ENCODE peak calls at places on chromosome 12, in eight cellular contexts. One of them, this sample, is unnamed.
A peak's percentile ranks its signal among the peaks of the same experiment; 100 is the strongest.

GRCh38 chr12:57347284-57347683 is 83.6 kb downstream of the R3HDM2 start:
- DNase-seq in Peyer's patch: no peak
- DNase-seq in A673: no peak
- DNase-seq in hepatocyte: no peak
- DNase-seq in aorta: no peak
- DNase-seq in testis: no peak
- DNase-seq in GM23248: no peak
- DNase-seq in PC-3: no peak
- DNase-seq in this sample: no peak

GRCh38 chr12:77685112-77685511 is 145.6 kb upstream of the NAV3 start:
- DNase-seq in Peyer's patch: no peak
- DNase-seq in aorta: peak; percentile 42
- DNase-seq in GM23248: peak; percentile 90
- DNase-seq in hepatocyte: peak; percentile 84
- DNase-seq in A673: peak; percentile 88
- DNase-seq in PC-3: peak; percentile 80
- DNase-seq in testis: peak; percentile 74
- DNase-seq in this sample: peak; percentile 54

GRCh38 chr12:3803865-3804472 is 51.1 kb upstream of the CRACR2A start:
- DNase-seq in hepatocyte: peak; percentile 79
- DNase-seq in PC-3: peak; percentile 69
- DNase-seq in Peyer's patch: peak; percentile 75
- DNase-seq in A673: peak; percentile 62
- DNase-seq in GM23248: peak; percentile 76
- DNase-seq in testis: peak; percentile 89
- DNase-seq in aorta: peak; percentile 79
- DNase-seq in this sample: peak; percentile 74

GRCh38 chr12:105623337-105623736 is 292.8 kb downstream of the C12orf75 start:
- DNase-seq in aorta: no peak
- DNase-seq in testis: no peak
- DNase-seq in Peyer's patch: no peak
- DNase-seq in PC-3: no peak
- DNase-seq in hepatocyte: peak; percentile 11
- DNase-seq in GM23248: no peak
- DNase-seq in A673: no peak
- DNase-seq in this sample: no peak

GRCh38 chr12:2212971-2213869 is 160.4 kb downstream of the CACNA1C start:
- DNase-seq in PC-3: no peak
- DNase-seq in A673: no peak
- DNase-seq in aorta: no peak
- DNase-seq in hepatocyte: peak; percentile 72
- DNase-seq in Peyer's patch: no peak
- DNase-seq in testis: no peak
- DNase-seq in GM23248: no peak
- DNase-seq in this sample: peak; percentile 28

GRCh38 chr12:80068173-80068572 is 31.2 kb upstream of the OTOGL start:
- DNase-seq in Peyer's patch: no peak
- DNase-seq in aorta: no peak
- DNase-seq in GM23248: no peak
- DNase-seq in hepatocyte: no peak
- DNase-seq in PC-3: no peak
- DNase-seq in testis: no peak
- DNase-seq in A673: no peak
- DNase-seq in this sample: no peak

GRCh38 chr12:123971770-123972447 is 722 bp downstream of the CCDC92 start:
- DNase-seq in PC-3: peak; percentile 72
- DNase-seq in GM23248: peak; percentile 76
- DNase-seq in Peyer's patch: peak; percentile 33
- DNase-seq in aorta: no peak
- DNase-seq in A673: peak; percentile 55
- DNase-seq in testis: peak; percentile 50
- DNase-seq in hepatocyte: peak; percentile 64
- DNase-seq in this sample: peak; percentile 43

GRCh38 chr12:79067977-79068376 is 203.4 kb downstream of the SYT1 start:
- DNase-seq in GM23248: no peak
- DNase-seq in testis: no peak
- DNase-seq in Peyer's patch: no peak
- DNase-seq in A673: no peak
- DNase-seq in PC-3: no peak
- DNase-seq in aorta: no peak
- DNase-seq in hepatocyte: no peak
- DNase-seq in this sample: no peak

GRCh38 chr12:570237-570925 is 92.9 kb downstream of the NINJ2 start:
- DNase-seq in PC-3: peak; percentile 81
- DNase-seq in testis: peak; percentile 75
- DNase-seq in Peyer's patch: no peak
- DNase-seq in GM23248: peak; percentile 96
- DNase-seq in aorta: peak; percentile 91
- DNase-seq in A673: no peak
- DNase-seq in hepatocyte: peak; percentile 91
- DNase-seq in this sample: peak; percentile 68

GRCh38 chr12:56723889-56724659 is 1.0 kb downstream of the NACA start:
- DNase-seq in GM23248: peak; percentile 95
- DNase-seq in A673: peak; percentile 53
- DNase-seq in PC-3: peak; percentile 45
- DNase-seq in aorta: no peak
- DNase-seq in Peyer's patch: peak; percentile 28
- DNase-seq in hepatocyte: peak; percentile 75
- DNase-seq in testis: peak; percentile 85
- DNase-seq in this sample: peak; percentile 40

GRCh38 chr12:78674311-78675085 is 190.1 kb upstream of the SYT1 start:
- DNase-seq in PC-3: no peak
- DNase-seq in testis: no peak
- DNase-seq in Peyer's patch: no peak
- DNase-seq in A673: peak; percentile 67
- DNase-seq in GM23248: peak; percentile 44
- DNase-seq in aorta: no peak
- DNase-seq in hepatocyte: no peak
- DNase-seq in this sample: no peak

GRCh38 chr12:79842630-79843029 is 92.3 kb downstream of the PPP1R12A start:
- DNase-seq in aorta: no peak
- DNase-seq in Peyer's patch: no peak
- DNase-seq in A673: no peak
- DNase-seq in hepatocyte: no peak
- DNase-seq in GM23248: no peak
- DNase-seq in testis: no peak
- DNase-seq in PC-3: no peak
- DNase-seq in this sample: no peak

GRCh38 chr12:112418248-112418595 is 525 bp upstream of the PTPN11 start:
- DNase-seq in PC-3: no peak
- DNase-seq in aorta: no peak
- DNase-seq in testis: peak; percentile 20
- DNase-seq in GM23248: peak; percentile 41
- DNase-seq in A673: no peak
- DNase-seq in Peyer's patch: no peak
- DNase-seq in hepatocyte: no peak
- DNase-seq in this sample: no peak

GRCh38 chr12:116384629-116385485 is 107.4 kb upstream of the MED13L start:
- DNase-seq in hepatocyte: no peak
- DNase-seq in aorta: peak; percentile 59
- DNase-seq in A673: no peak
- DNase-seq in PC-3: peak; percentile 52
- DNase-seq in testis: no peak
- DNase-seq in GM23248: peak; percentile 82
- DNase-seq in Peyer's patch: peak; percentile 29
- DNase-seq in this sample: no peak

GRCh38 chr12:118122264-118122663 is 13.7 kb upstream of the PEBP1 start:
- DNase-seq in hepatocyte: no peak
- DNase-seq in PC-3: no peak
- DNase-seq in aorta: no peak
- DNase-seq in GM23248: no peak
- DNase-seq in testis: no peak
- DNase-seq in Peyer's patch: no peak
- DNase-seq in A673: no peak
- DNase-seq in this sample: no peak

GRCh38 chr12:116962197-116962596 is 51.4 kb downstream of the FBXW8 start:
- DNase-seq in PC-3: no peak
- DNase-seq in A673: no peak
- DNase-seq in hepatocyte: no peak
- DNase-seq in aorta: no peak
- DNase-seq in GM23248: no peak
- DNase-seq in testis: no peak
- DNase-seq in Peyer's patch: no peak
- DNase-seq in this sample: no peak

GRCh38 chr12:12327802-12328201 is 22.2 kb downstream of the MANSC1 start:
- DNase-seq in PC-3: peak; percentile 68
- DNase-seq in aorta: no peak
- DNase-seq in GM23248: peak; percentile 83
- DNase-seq in hepatocyte: peak; percentile 83
- DNase-seq in testis: no peak
- DNase-seq in A673: peak; percentile 86
- DNase-seq in Peyer's patch: no peak
- DNase-seq in this sample: peak; percentile 19

GRCh38 chr12:106480259-106480658 is 102.5 kb upstream of the RFX4 start:
- DNase-seq in Peyer's patch: no peak
- DNase-seq in hepatocyte: peak; percentile 36
- DNase-seq in aorta: no peak
- DNase-seq in A673: no peak
- DNase-seq in PC-3: no peak
- DNase-seq in GM23248: no peak
- DNase-seq in testis: no peak
- DNase-seq in this sample: no peak

GRCh38 chr12:104342147-104342546 is 38.6 kb downstream of the EID3 start:
- DNase-seq in testis: no peak
- DNase-seq in hepatocyte: no peak
- DNase-seq in PC-3: no peak
- DNase-seq in GM23248: no peak
- DNase-seq in aorta: no peak
- DNase-seq in Peyer's patch: no peak
- DNase-seq in A673: no peak
- DNase-seq in this sample: no peak

GRCh38 chr12:104342635-104343249 is 39.2 kb downstream of the EID3 start:
- DNase-seq in A673: no peak
- DNase-seq in PC-3: peak; percentile 59
- DNase-seq in testis: no peak
- DNase-seq in GM23248: no peak
- DNase-seq in hepatocyte: no peak
- DNase-seq in Peyer's patch: no peak
- DNase-seq in aorta: no peak
- DNase-seq in this sample: no peak

GRCh38 chr12:104345234-104346066 is 41.9 kb downstream of the EID3 start:
- DNase-seq in hepatocyte: no peak
- DNase-seq in GM23248: peak; percentile 56
- DNase-seq in testis: no peak
- DNase-seq in PC-3: no peak
- DNase-seq in A673: no peak
- DNase-seq in aorta: no peak
- DNase-seq in Peyer's patch: no peak
- DNase-seq in this sample: no peak

GRCh38 chr12:104347374-104348075 is 44.0 kb downstream of the EID3 start:
- DNase-seq in GM23248: peak; percentile 34
- DNase-seq in PC-3: peak; percentile 86
- DNase-seq in hepatocyte: no peak
- DNase-seq in Peyer's patch: no peak
- DNase-seq in aorta: no peak
- DNase-seq in A673: no peak
- DNase-seq in testis: no peak
- DNase-seq in this sample: no peak

GRCh38 chr12:104344682-104345081 is 41.1 kb downstream of the EID3 start:
- DNase-seq in testis: no peak
- DNase-seq in aorta: no peak
- DNase-seq in Peyer's patch: no peak
- DNase-seq in GM23248: no peak
- DNase-seq in hepatocyte: no peak
- DNase-seq in PC-3: no peak
- DNase-seq in A673: no peak
- DNase-seq in this sample: no peak
- H3K36me3 ChIP-seq in testis: no peaks in the 10 kb centered on the region
- H3K36me3 ChIP-seq in aorta: no peaks in the 10 kb centered on the region
- H3K36me3 ChIP-seq in Peyer's patch: no peaks in the 10 kb centered on the region
- H3K36me3 ChIP-seq in GM23248: peaks cover 90% of the 10 kb centered on the region
- H3K36me3 ChIP-seq in hepatocyte: no peaks in the 10 kb centered on the region
- H3K36me3 ChIP-seq in PC-3: peaks cover 89% of the 10 kb centered on the region
- H3K36me3 ChIP-seq in A673: peaks cover 82% of the 10 kb centered on the region
- H3K36me3 ChIP-seq in this sample: peaks cover 79% of the 10 kb centered on the region

GRCh38 chr12:51323966-51324895 is at the start of gene BIN2:
- DNase-seq in PC-3: no peak
- DNase-seq in Peyer's patch: peak; percentile 92
- DNase-seq in testis: peak; percentile 58
- DNase-seq in A673: no peak
- DNase-seq in hepatocyte: no peak
- DNase-seq in GM23248: no peak
- DNase-seq in aorta: peak; percentile 80
- DNase-seq in this sample: no peak
- H3K4me1 ChIP-seq in PC-3: peaks cover 8% of the 10 kb centered on the region
- H3K4me1 ChIP-seq in Peyer's patch: peaks cover 12% of the 10 kb centered on the region
- H3K4me1 ChIP-seq in testis: no peaks in the 10 kb centered on the region
- H3K4me1 ChIP-seq in A673: no peaks in the 10 kb centered on the region
- H3K4me1 ChIP-seq in hepatocyte: no peaks in the 10 kb centered on the region
- H3K4me1 ChIP-seq in GM23248: peaks cover 24% of the 10 kb centered on the region
- H3K4me1 ChIP-seq in aorta: no peaks in the 10 kb centered on the region
- H3K4me1 ChIP-seq in this sample: no peaks in the 10 kb centered on the region

DNA sequence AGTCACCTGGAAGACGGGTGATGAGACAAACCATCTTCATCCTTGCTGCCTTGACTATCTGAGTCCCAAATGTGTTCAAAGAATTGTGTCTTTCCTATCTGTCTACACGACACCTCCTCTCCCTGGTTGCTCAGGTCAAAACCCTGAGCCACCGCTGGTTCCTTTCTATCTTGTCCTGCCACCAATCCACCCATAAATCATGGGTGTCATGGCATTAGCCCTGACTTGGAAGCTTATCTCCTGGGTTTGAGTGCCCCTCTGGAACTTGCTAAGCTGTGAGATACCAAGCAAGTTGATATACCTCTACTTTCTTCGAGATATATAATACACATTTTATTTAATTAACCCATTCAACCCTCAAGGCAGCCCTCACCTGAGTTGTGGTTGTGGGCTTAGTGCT is 57.9 kb downstream of the ASCL4 start:
- DNase-seq in testis: no peak
- DNase-seq in A673: no peak
- DNase-seq in aorta: no peak
- DNase-seq in PC-3: no peak
- DNase-seq in Peyer's patch: no peak
- DNase-seq in GM23248: no peak
- DNase-seq in hepatocyte: no peak
- DNase-seq in this sample: no peak
- H3K27me3 ChIP-seq in testis: no peaks in the 10 kb centered on the region
- H3K27me3 ChIP-seq in A673: peaks cover 47% of the 10 kb centered on the region
- H3K27me3 ChIP-seq in aorta: peaks cover 4% of the 10 kb centered on the region
- H3K27me3 ChIP-seq in PC-3: peaks cover 61% of the 10 kb centered on the region
- H3K27me3 ChIP-seq in Peyer's patch: no peaks in the 10 kb centered on the region
- H3K27me3 ChIP-seq in GM23248: peaks cover 4% of the 10 kb centered on the region
- H3K27me3 ChIP-seq in hepatocyte: peaks cover 42% of the 10 kb centered on the region
- H3K27me3 ChIP-seq in this sample: peaks cover 15% of the 10 kb centered on the region

DNA sequence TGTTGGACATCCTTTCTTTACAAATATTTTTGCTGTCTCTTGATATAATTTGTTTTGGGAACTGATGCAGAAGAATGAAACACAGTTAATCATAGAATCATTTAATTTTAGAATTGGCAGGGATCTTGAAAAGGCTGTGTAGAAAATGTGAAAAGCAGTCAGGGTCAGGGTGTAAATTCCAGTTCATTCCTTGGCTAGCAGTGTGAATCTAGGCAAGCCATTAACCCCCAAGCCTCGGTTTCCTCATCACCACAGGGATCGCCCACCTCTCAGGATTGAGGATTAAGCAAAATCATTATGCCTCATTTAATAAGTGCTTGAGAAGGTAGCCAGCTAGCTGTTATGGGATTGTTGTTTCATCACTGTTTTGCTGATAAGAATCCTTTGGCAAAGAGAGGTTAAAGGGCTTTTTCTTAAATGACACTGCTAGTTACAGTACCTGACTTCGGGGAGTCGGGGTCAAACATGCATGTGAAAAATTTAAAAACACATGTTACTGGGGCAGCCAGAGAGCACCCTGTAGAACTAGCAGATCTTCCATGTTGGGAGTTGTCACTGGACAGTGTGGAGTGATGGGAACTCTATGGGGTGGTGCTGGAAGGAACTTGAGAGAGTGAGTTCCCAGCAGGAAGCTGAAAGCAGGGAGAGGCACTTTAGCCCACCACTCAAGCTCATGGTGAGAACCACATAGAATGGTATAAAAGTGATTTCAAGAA is 10.7 kb downstream of the TNFRSF1A start:
- DNase-seq in hepatocyte: no peak
- DNase-seq in GM23248: no peak
- DNase-seq in testis: no peak
- DNase-seq in aorta: no peak
- DNase-seq in Peyer's patch: no peak
- DNase-seq in PC-3: no peak
- DNase-seq in A673: no peak
- DNase-seq in this sample: no peak
- H3K36me3 ChIP-seq in hepatocyte: peaks cover 9% of the 10 kb centered on the region
- H3K36me3 ChIP-seq in GM23248: peaks cover 60% of the 10 kb centered on the region
- H3K36me3 ChIP-seq in testis: no peaks in the 10 kb centered on the region
- H3K36me3 ChIP-seq in aorta: no peaks in the 10 kb centered on the region
- H3K36me3 ChIP-seq in Peyer's patch: no peaks in the 10 kb centered on the region
- H3K36me3 ChIP-seq in PC-3: peaks cover 41% of the 10 kb centered on the region
- H3K36me3 ChIP-seq in A673: peaks cover 66% of the 10 kb centered on the region
- H3K36me3 ChIP-seq in this sample: no peaks in the 10 kb centered on the region